ENCODE peak calls at places on chromosome 7, in six cellular contexts. Q is colonic mucosa, W is RPMI7951, K is heart left ventricle, P is anterior cingulate cortex, F is HCT116. R is an unnamed sample.

GRCh38 chr7:100894860-100895700 is 608 bp downstream of the ACHE start:
- DNase-seq in Q (peak), W (no peak), K (peak), P (no peak), F (no peak), R (peak)

GRCh38 chr7:156308976-156309620 is 331.5 kb upstream of the RNF32 start:
- DNase-seq in Q (no peak), W (no peak), K (no peak), P (peak), F (no peak), R (no peak)

GRCh38 chr7:1901431-1902210 is 231.5 kb downstream of the ELFN1 start:
- DNase-seq in Q (no peak), W (no peak), K (peak), P (no peak), F (no peak), R (no peak)

GRCh38 chr7:84337386-84337785 is 142.8 kb upstream of the SEMA3A start:
- DNase-seq in Q (no peak), W (peak), K (no peak), P (no peak), F (no peak), R (peak)

GRCh38 chr7:88759216-88759955 is at the start of gene ZNF804B:
- DNase-seq in Q (no peak), W (no peak), K (peak), P (peak), F (no peak), R (peak)

GRCh38 chr7:120700806-120701205 is 157.1 kb downstream of the TSPAN12 start:
- DNase-seq in Q (no peak), W (no peak), K (no peak), P (no peak), F (no peak), R (peak)

GRCh38 chr7:106016331-106016730 is 53.3 kb downstream of the CDHR3 start:
- DNase-seq in Q (no peak), W (no peak), K (no peak), P (no peak), F (no peak), R (no peak)

GRCh38 chr7:75048435-75049379 is 24.9 kb downstream of the RCC1L start:
- DNase-seq in Q (no peak), W (no peak), K (no peak), P (no peak), F (no peak), R (no peak)

GRCh38 chr7:46468753-46469356 is 547.8 kb upstream of the IGFBP3 start:
- DNase-seq in Q (no peak), W (peak), K (no peak), P (no peak), F (peak), R (peak)

GRCh38 chr7:76069238-76069638 is 21.3 kb downstream of the MDH2 start:
- DNase-seq in Q (peak), W (peak), K (peak), P (peak), F (peak), R (peak)

GRCh38 chr7:150481207-150481920 is 30.9 kb downstream of the GIMAP8 start:
- DNase-seq in Q (no peak), W (no peak), K (no peak), P (no peak), F (no peak), R (no peak)

GRCh38 chr7:130134106-130134636 is 63.8 kb downstream of the KLHDC10 start:
- DNase-seq in Q (no peak), W (no peak), K (no peak), P (no peak), F (no peak), R (peak)

GRCh38 chr7:22435720-22436119 is 64.3 kb downstream of the STEAP1B start:
- DNase-seq in Q (no peak), W (no peak), K (no peak), P (no peak), F (no peak), R (peak)

GRCh38 chr7:131369354-131369753 is 41.7 kb downstream of the MKLN1 start:
- DNase-seq in Q (no peak), W (no peak), K (no peak), P (no peak), F (no peak), R (no peak)

GRCh38 chr7:116601426-116601825 is 70.6 kb upstream of the MET start:
- DNase-seq in Q (no peak), W (no peak), K (no peak), P (no peak), F (no peak), R (peak)

GRCh38 chr7:123662755-123663154 is 7.1 kb downstream of the LMOD2 start:
- DNase-seq in Q (no peak), W (no peak), K (no peak), P (no peak), F (no peak), R (no peak)

GRCh38 chr7:36303202-36304098 is 86.2 kb upstream of the ANLN start:
- DNase-seq in Q (peak), W (peak), K (peak), P (peak), F (peak), R (peak)

GRCh38 chr7:142889825-142890224 is 4.3 kb upstream of the TRPV6 start:
- DNase-seq in Q (no peak), W (no peak), K (no peak), P (no peak), F (no peak), R (no peak)

GRCh38 chr7:17524746-17525145 is 226.3 kb downstream of the AHR start:
- DNase-seq in Q (no peak), W (no peak), K (no peak), P (no peak), F (no peak), R (no peak)

GRCh38 chr7:141701489-141702046 is 398 bp downstream of the DENND11 start:
- DNase-seq in Q (peak), W (peak), K (peak), P (no peak), F (no peak), R (peak)

GRCh38 chr7:28688651-28689050 is 269.5 kb downstream of the TRIL start:
- DNase-seq in Q (no peak), W (peak), K (peak), P (no peak), F (no peak), R (no peak)

GRCh38 chr7:79787623-79788022 is 334.2 kb upstream of the MAGI2 start:
- DNase-seq in Q (no peak), W (no peak), K (no peak), P (no peak), F (no peak), R (no peak)

GRCh38 chr7:123865517-123866117 is 20.6 kb downstream of the HYAL4 start:
- DNase-seq in Q (peak), W (peak), K (no peak), P (no peak), F (peak), R (peak)

GRCh38 chr7:75650062-75650461 is 88.7 kb downstream of the HIP1 start:
- DNase-seq in Q (no peak), W (peak), K (no peak), P (no peak), F (no peak), R (peak)

GRCh38 chr7:50334341-50334994 is 30.0 kb downstream of the IKZF1 start:
- DNase-seq in Q (no peak), W (no peak), K (no peak), P (no peak), F (no peak), R (no peak)

GRCh38 chr7:74604326-74605020 is 53.0 kb upstream of the GTF2I start:
- DNase-seq in Q (peak), W (peak), K (no peak), P (no peak), F (no peak), R (peak)

GRCh38 chr7:77351539-77352004 is 64.6 kb downstream of the GSAP start:
- DNase-seq in Q (no peak), W (no peak), K (no peak), P (no peak), F (no peak), R (peak)

GRCh38 chr7:122802211-122802833 is 83.9 kb downstream of the CADPS2 start:
- DNase-seq in Q (no peak), W (no peak), K (no peak), P (no peak), F (no peak), R (peak)

R was measured in NCI-H69.